ENCODE peak calls at places on chromosome 7, in five cellular contexts. F is cardiac fibroblast, G is stomach, P is heart left ventricle, T is nephron progenitor cell. M is an unnamed sample.

GRCh38 chr7:113891828-113892227 is 27.0 kb downstream of the PPP1R3A start:
- DNase-seq in G (no peak), T (no peak), P (no peak), F (peak; percentile 45), M (no peak)

GRCh38 chr7:155709453-155709852 is 65.0 kb downstream of the RBM33 start:
- DNase-seq in F (no peak), T (no peak), G (no peak), P (no peak), M (no peak)

GRCh38 chr7:102892631-102893278 is 20.0 kb upstream of the LRRC17 start:
- DNase-seq in T (no peak), G (no peak), P (no peak), F (peak; percentile 67), M (no peak)

GRCh38 chr7:40077849-40078248 is 56.6 kb downstream of the MPLKIP start:
- DNase-seq in T (no peak), F (peak; percentile 41), P (no peak), G (no peak), M (no peak)

GRCh38 chr7:134174797-134175261 is 47.7 kb downstream of the LRGUK start:
- DNase-seq in T (no peak), P (no peak), G (no peak), F (peak; percentile 91), M (no peak)

GRCh38 chr7:66105263-66105748 is 9.3 kb upstream of the CRCP start:
- DNase-seq in P (no peak), T (no peak), G (no peak), F (no peak), M (no peak)

GRCh38 chr7:68720722-68721121 is 877.6 kb upstream of the AUTS2 start:
- DNase-seq in F (no peak), G (no peak), P (no peak), T (no peak), M (no peak)

GRCh38 chr7:114819629-114820362 is 102.1 kb upstream of the MDFIC start:
- DNase-seq in G (no peak), T (no peak), F (peak; percentile 99), P (no peak), M (no peak)

GRCh38 chr7:5425507-5426225 is 2.0 kb upstream of the TNRC18 start:
- DNase-seq in T (peak; percentile 67), F (peak; percentile 91), G (peak; percentile 65), P (peak; percentile 81), M (peak; percentile 70)

GRCh38 chr7:32673275-32673983 is 178.1 kb downstream of the AVL9 start:
- DNase-seq in F (no peak), P (no peak), G (no peak), T (no peak), M (no peak)

GRCh38 chr7:78020131-78020873 is 221.7 kb downstream of the PHTF2 start:
- DNase-seq in T (peak; percentile 33), F (peak; percentile 89), P (peak; percentile 41), G (peak; percentile 61), M (peak; percentile 66)

GRCh38 chr7:73342645-73343044 is 14.7 kb downstream of the FKBP6 start:
- DNase-seq in F (peak; percentile 68), G (peak; percentile 29), T (no peak), P (no peak), M (no peak)

GRCh38 chr7:148856891-148857290 is 27.2 kb downstream of the EZH2 start:
- DNase-seq in P (no peak), G (no peak), T (no peak), F (peak; percentile 52), M (no peak)

GRCh38 chr7:88328787-88329186 is 22.1 kb upstream of the STEAP4 start:
- DNase-seq in G (no peak), P (no peak), F (no peak), T (no peak), M (no peak)

GRCh38 chr7:65809982-65810288 is 62.9 kb upstream of the VKORC1L1 start:
- DNase-seq in G (no peak), T (no peak), P (no peak), F (no peak), M (no peak)

M was measured in tibial artery.